ENCODE peak calls at places on chromosomes 7 and 10, in ten cellular contexts. K is endodermal cell; G is HCT116; M is cardiac muscle cell; O is body of pancreas; F is A549; B is Karpas-422; H is right lobe of liver; D is CD8-positive, alpha-beta T cell; T is upper lobe of right lung. X is an unnamed sample.

GRCh38 chr10:123848564-123849457 is 42.8 kb downstream of the CPXM2 start:
- DNase-seq in H (no peak), G (no peak), B (no peak), K (no peak), M (no peak), O (no peak), D (no peak), T (no peak), F (no peak), X (no peak)

GRCh38 chr7:116710764-116711452 is 38.9 kb downstream of the MET start:
- DNase-seq in H (no peak), O (peak), T (no peak), D (no peak), F (peak), B (no peak), K (no peak), M (no peak), G (no peak), X (no peak)

GRCh38 chr10:100996678-100997363 is 2.8 kb upstream of the LZTS2 start:
- DNase-seq in T (peak), H (peak), G (no peak), K (peak), M (no peak), O (peak), D (peak), B (peak), F (peak), X (peak)

GRCh38 chr7:55179897-55180682 is 161.3 kb downstream of the EGFR start:
- DNase-seq in T (no peak), O (no peak), D (no peak), K (no peak), F (no peak), B (no peak), M (no peak), G (no peak), H (no peak), X (no peak)

GRCh38 chr7:66720571-66720970 is 20.0 kb upstream of the RABGEF1 start:
- DNase-seq in H (no peak), K (no peak), D (no peak), O (no peak), G (no peak), T (no peak), B (peak), F (no peak), M (no peak), X (peak)

GRCh38 chr10:31268616-31269303 is 50.3 kb upstream of the ZEB1 start:
- DNase-seq in M (no peak), D (no peak), T (no peak), F (no peak), H (no peak), B (no peak), O (no peak), K (no peak), G (no peak), X (no peak)

GRCh38 chr7:70829221-70830059 is 302.5 kb upstream of the GALNT17 start:
- DNase-seq in F (peak), M (peak), T (peak), K (peak), O (peak), H (peak), D (peak), G (peak), B (peak), X (peak)

GRCh38 chr10:27601519-27601918 is 97.4 kb downstream of the RAB18 start:
- DNase-seq in D (no peak), K (no peak), T (no peak), M (no peak), F (no peak), G (no peak), B (no peak), O (no peak), H (no peak), X (no peak)

GRCh38 chr7:29095666-29096560 is 50.4 kb downstream of the CPVL start:
- DNase-seq in F (no peak), G (no peak), M (peak), K (no peak), B (no peak), O (no peak), T (no peak), D (no peak), H (no peak), X (no peak)

GRCh38 chr10:108427081-108427480 is 1262.6 kb upstream of the SORCS1 start:
- DNase-seq in K (no peak), F (no peak), M (peak), D (no peak), T (no peak), O (no peak), B (no peak), G (no peak), H (peak), X (no peak)

GRCh38 chr7:96598421-96598820 is 111.2 kb downstream of the SEM1 start:
- DNase-seq in D (no peak), H (no peak), G (no peak), B (no peak), T (no peak), K (no peak), O (no peak), M (no peak), F (no peak), X (no peak)

GRCh38 chr10:52897162-52897561 is 124.6 kb upstream of the MBL2 start:
- DNase-seq in M (no peak), G (no peak), T (no peak), K (no peak), B (no peak), H (no peak), O (no peak), F (no peak), D (no peak), X (no peak)

GRCh38 chr7:37826825-37827224 is 21.6 kb upstream of the NME8 start:
- DNase-seq in G (no peak), O (no peak), F (no peak), M (no peak), D (no peak), B (no peak), H (no peak), K (no peak), T (no peak), X (no peak)

GRCh38 chr10:98377001-98377400 is 38.0 kb downstream of the PYROXD2 start:
- DNase-seq in G (no peak), K (no peak), O (no peak), M (no peak), D (no peak), B (no peak), H (no peak), F (no peak), T (no peak), X (no peak)

GRCh38 chr10:60942604-60943269 is 1.2 kb downstream of the RHOBTB1 start:
- DNase-seq in D (peak), F (peak), H (peak), O (peak), K (no peak), G (no peak), B (no peak), T (peak), M (peak), X (no peak)

GRCh38 chr10:97450828-97451227 is 4.9 kb downstream of the ZDHHC16 start:
- DNase-seq in H (no peak), T (no peak), M (no peak), D (no peak), G (no peak), K (no peak), O (no peak), F (no peak), B (no peak), X (no peak)

GRCh38 chr10:50917486-50917885 is 32.1 kb upstream of the A1CF start:
- DNase-seq in K (no peak), B (no peak), T (no peak), H (no peak), O (no peak), D (no peak), M (peak), F (no peak), G (no peak), X (no peak)

GRCh38 chr7:39073432-39073831 is 95.7 kb downstream of the POU6F2 start:
- DNase-seq in H (no peak), G (no peak), F (no peak), O (no peak), D (no peak), B (no peak), T (no peak), K (peak), M (peak), X (no peak)

GRCh38 chr7:146736446-146737190 is 620.0 kb downstream of the CNTNAP2 start:
- DNase-seq in G (no peak), B (no peak), F (no peak), O (no peak), K (peak), H (no peak), T (no peak), D (no peak), M (peak), X (no peak)

GRCh38 chr10:101070098-101070497 is 8.3 kb downstream of the KAZALD1 start:
- DNase-seq in G (no peak), F (no peak), O (no peak), H (no peak), M (no peak), T (no peak), D (no peak), B (peak), K (no peak), X (no peak)

GRCh38 chr7:5217851-5218331 is 27.9 kb downstream of the WIPI2 start:
- DNase-seq in K (no peak), H (no peak), F (no peak), G (no peak), M (no peak), T (peak), B (no peak), O (no peak), D (no peak), X (no peak)

GRCh38 chr10:77131214-77131613 is 506.4 kb downstream of the KCNMA1 start:
- DNase-seq in O (no peak), K (no peak), F (no peak), G (no peak), M (no peak), H (no peak), B (no peak), T (no peak), D (no peak), X (no peak)
- H3K27ac ChIP-seq in O (no peak), K (no peak), F (no peak), G (no peak), M (no peak), H (no peak), B (no peak), T (no peak), D (no peak), X (no peak)

DNA sequence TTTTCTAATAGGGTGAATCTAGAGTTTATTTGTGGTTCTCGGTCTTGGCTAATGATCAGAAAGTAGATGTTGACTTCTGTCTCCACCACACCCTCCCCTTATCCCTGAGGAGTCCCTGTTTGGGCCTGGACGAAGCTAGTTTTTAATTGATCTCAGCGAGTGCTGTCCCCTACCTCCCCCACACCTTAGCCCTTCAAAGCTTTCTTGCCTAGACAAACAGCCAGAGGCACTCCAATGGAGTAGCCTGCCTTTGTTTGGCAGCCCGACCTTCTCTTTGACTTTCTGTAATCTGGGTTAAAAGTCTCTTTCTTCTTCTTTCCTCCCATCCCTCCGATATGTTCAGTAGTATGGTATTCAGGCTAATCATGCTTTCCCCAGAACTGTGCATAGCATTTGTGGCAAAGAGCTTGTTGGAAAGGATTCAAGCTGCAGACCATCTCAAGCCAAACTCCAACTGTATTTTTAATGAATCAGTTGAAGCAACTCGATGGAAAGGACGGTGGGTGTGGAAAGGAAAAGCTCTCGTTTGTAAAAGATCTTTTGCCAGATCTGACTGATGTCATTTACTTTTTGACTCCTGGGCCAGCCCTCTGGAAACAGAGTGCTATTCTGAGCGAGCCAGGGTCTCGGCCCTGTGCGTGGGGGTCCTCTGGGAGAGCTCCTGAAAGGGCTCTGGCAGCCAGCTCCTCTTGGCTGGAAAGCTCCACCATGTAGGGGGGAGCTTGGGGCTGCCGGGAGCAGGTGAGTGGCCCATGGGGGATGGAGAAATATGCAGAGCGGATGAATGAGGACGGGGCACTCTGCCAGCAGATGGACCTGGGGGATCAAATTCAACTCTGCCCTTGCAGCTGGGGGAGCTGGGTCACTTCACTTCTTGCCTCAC is 4.5 kb downstream of the FAM180A start:
- DNase-seq in M (peak), O (no peak), F (no peak), B (no peak), G (no peak), K (no peak), H (no peak), D (no peak), T (no peak), X (no peak)
- H3K27ac ChIP-seq in M (no peak), O (no peak), F (no peak), B (no peak), G (peak), K (no peak), H (no peak), D (no peak), T (no peak), X (no peak)

GRCh38 chr7:26100940-26101339 is 51.1 kb upstream of the NFE2L3 start:
- DNase-seq in O (peak), K (peak), D (no peak), B (no peak), M (no peak), T (no peak), H (no peak), G (no peak), F (no peak), X (peak)

GRCh38 chr7:26103541-26104070 is 48.4 kb upstream of the NFE2L3 start:
- DNase-seq in B (no peak), M (no peak), G (no peak), O (no peak), K (no peak), F (no peak), D (no peak), T (no peak), H (no peak), X (no peak)

GRCh38 chr7:26105206-26105605 is 46.8 kb upstream of the NFE2L3 start:
- DNase-seq in T (no peak), D (no peak), B (no peak), F (no peak), H (no peak), K (no peak), O (peak), M (no peak), G (no peak), X (no peak)

GRCh38 chr7:26101471-26102151 is 50.4 kb upstream of the NFE2L3 start:
- DNase-seq in K (peak), D (no peak), M (no peak), B (no peak), F (no peak), H (no peak), G (no peak), T (no peak), O (peak), X (peak)

DNA sequence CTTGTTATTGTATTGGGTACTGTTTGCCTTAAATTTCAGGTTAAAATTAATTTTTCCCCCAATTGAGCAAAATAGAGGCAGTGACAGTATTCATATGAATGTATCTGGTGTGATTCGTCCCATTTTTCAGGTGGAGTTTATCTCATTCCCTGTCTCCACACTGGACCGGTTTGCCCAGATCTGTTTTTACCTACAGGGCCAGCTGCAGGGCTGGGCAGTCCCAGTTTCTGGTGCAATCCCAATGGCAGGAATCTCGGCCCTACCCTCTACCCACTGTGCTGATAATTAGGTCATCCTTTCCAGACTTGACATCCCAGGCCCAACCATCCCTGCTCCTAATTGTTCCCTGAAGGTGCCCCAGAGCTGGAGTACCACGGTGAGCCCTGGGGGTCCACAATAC is 49.8 kb upstream of the NFE2L3 start:
- DNase-seq in M (no peak), T (no peak), K (no peak), B (no peak), F (no peak), O (no peak), G (no peak), D (no peak), H (no peak), X (no peak)
- H3K27ac ChIP-seq in M (no peak), T (peak), K (peak), B (no peak), F (no peak), O (no peak), G (no peak), D (no peak), H (no peak), X (peak)

GRCh38 chr10:132879408-132880147 is 62.8 kb downstream of the CFAP46 start:
- DNase-seq in O (no peak), B (no peak), H (peak), M (no peak), D (no peak), T (peak), G (no peak), K (peak), F (no peak), X (no peak)
- H3K27ac ChIP-seq in O (no peak), B (no peak), H (no peak), M (no peak), D (no peak), T (no peak), G (no peak), K (no peak), F (no peak), X (no peak)

DNA sequence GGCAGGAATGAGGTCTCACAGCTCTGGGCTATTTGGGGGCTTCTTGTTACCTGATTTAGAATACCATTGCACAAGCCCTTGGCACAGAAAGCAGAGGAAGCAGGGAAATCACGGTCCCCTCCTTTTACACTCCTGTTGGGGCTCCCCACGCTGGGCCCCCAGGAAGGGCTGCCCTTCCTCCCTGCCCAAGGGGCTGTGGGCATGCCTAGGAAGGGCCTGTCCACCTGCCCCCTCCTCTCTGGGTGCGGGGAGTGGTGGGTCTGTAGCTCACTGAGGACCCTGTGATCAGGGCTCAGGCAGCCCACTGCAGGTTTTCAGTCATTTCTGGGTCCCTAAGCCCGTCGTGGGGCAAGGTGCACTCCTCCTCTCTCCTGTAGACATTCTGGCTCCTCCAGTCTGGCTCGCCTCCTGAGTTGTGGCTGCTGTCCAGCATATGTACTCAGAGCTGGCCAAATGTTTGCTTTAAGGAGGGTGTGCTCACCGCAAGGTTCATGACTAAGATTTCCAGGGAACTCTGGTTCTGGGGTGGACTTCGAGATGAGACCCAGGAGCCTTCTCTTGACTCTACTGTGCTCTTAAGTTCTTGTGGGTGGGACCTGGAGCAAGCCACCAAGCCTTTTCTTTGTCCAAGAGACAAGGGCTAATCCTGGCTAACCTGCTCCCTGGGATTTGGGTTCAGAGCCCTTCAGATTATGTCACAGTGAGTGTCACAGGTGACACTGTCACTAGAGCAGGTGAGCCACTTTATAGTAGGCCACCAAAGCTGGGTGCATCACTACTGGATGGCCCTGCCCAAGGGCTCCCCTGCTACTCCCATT is 56.0 kb downstream of the TACR2 start:
- DNase-seq in B (no peak), O (peak), T (peak), G (no peak), K (no peak), D (no peak), M (peak), H (no peak), F (peak), X (no peak)
- H3K27ac ChIP-seq in B (no peak), O (peak), T (peak), G (no peak), K (no peak), D (no peak), M (peak), H (no peak), F (peak), X (no peak)

GRCh38 chr7:80722596-80723141 is 84.2 kb downstream of the CD36 start:
- DNase-seq in H (no peak), G (peak), T (peak), K (peak), M (peak), F (peak), O (peak), D (no peak), B (no peak), X (no peak)

GRCh38 chr7:80725181-80725611 is 86.8 kb downstream of the CD36 start:
- DNase-seq in G (no peak), F (no peak), K (no peak), B (no peak), T (no peak), M (no peak), O (no peak), D (no peak), H (no peak), X (no peak)

GRCh38 chr7:80719261-80719660 is 80.8 kb downstream of the CD36 start:
- DNase-seq in M (no peak), K (no peak), D (no peak), H (no peak), B (no peak), T (no peak), O (no peak), F (no peak), G (no peak), X (no peak)

GRCh38 chr7:80724249-80724871 is 85.9 kb downstream of the CD36 start:
- DNase-seq in D (no peak), K (no peak), T (no peak), O (no peak), B (no peak), F (no peak), G (no peak), H (no peak), M (no peak), X (no peak)

GRCh38 chr7:80721880-80722595 is 83.6 kb downstream of the CD36 start:
- DNase-seq in K (peak), M (peak), H (no peak), O (peak), F (peak), T (peak), B (no peak), G (peak), D (no peak), X (no peak)
- H3K27ac ChIP-seq in K (peak), M (no peak), H (no peak), O (no peak), F (peak), T (peak), B (no peak), G (peak), D (no peak), X (no peak)

GRCh38 chr10:77349226-77349625 is 288.4 kb downstream of the KCNMA1 start:
- DNase-seq in O (no peak), F (no peak), G (no peak), M (no peak), B (no peak), D (no peak), K (no peak), H (no peak), T (no peak), X (no peak)

GRCh38 chr10:77346031-77346430 is 291.6 kb downstream of the KCNMA1 start:
- DNase-seq in B (no peak), T (no peak), G (no peak), O (no peak), H (no peak), K (no peak), D (no peak), F (no peak), M (no peak), X (no peak)

GRCh38 chr10:77350134-77350533 is 287.5 kb downstream of the KCNMA1 start:
- DNase-seq in D (no peak), H (no peak), M (no peak), O (no peak), B (no peak), G (no peak), F (no peak), K (no peak), T (no peak), X (no peak)

GRCh38 chr10:77348711-77349110 is 288.9 kb downstream of the KCNMA1 start:
- DNase-seq in O (no peak), T (no peak), F (no peak), G (no peak), H (no peak), M (peak), K (no peak), B (no peak), D (no peak), X (no peak)

DNA sequence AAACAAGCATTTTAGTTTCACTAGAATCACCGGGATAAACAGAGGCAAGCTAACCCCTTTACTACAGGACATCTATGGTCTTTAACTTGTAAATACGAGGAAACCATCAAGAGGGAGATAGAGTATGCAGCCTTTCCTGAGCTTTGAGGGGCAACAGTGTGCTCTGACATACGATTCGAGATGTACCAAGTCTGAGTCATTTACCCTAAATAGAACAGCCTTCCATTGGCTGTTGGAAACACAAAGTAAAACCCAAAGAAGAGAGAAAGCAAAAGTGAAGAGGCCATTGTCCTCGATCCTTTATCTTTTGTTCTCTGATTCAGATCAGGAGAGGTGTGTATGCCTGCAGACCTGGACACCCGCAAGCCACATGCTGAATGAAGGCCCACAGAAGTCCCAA is 289.5 kb downstream of the KCNMA1 start:
- DNase-seq in D (no peak), F (no peak), O (no peak), K (no peak), H (no peak), M (no peak), B (no peak), G (no peak), T (no peak), X (no peak)
- H3K27ac ChIP-seq in D (no peak), F (no peak), O (no peak), K (no peak), H (no peak), M (no peak), B (no peak), G (no peak), T (no peak), X (no peak)